ENCODE peak calls at places on chromosomes 1 and 21, in five cellular contexts. V is left lung; E is lower lobe of right lung; H is CD8-positive, alpha-beta memory T cell; P is body of pancreas. W is an unnamed sample.

GRCh38 chr1:158362941-158363340 is 9.2 kb downstream of the CD1E start:
- DNase-seq in V (no peak), E (no peak), H (no peak), P (no peak), W (no peak)

GRCh38 chr1:24830680-24831272 is 85.5 kb downstream of the CLIC4 start:
- DNase-seq in V (no peak), E (no peak), H (no peak), P (no peak), W (no peak)

GRCh38 chr1:44571712-44572571 is 102.3 kb downstream of the TMEM53 start:
- DNase-seq in V (no peak), E (no peak), H (no peak), P (peak; percentile 30), W (no peak)

GRCh38 chr1:53945183-53945432 is 391 bp downstream of the IFT25 start:
- DNase-seq in V (no peak), E (no peak), H (no peak), P (no peak), W (no peak)

GRCh38 chr21:41932576-41933258 is 21.1 kb downstream of the C2CD2 start:
- DNase-seq in V (no peak), E (peak; percentile 54), H (no peak), P (no peak), W (no peak)

GRCh38 chr1:101428562-101428961 is 191.7 kb downstream of the S1PR1 start:
- DNase-seq in V (no peak), E (no peak), H (no peak), P (no peak), W (no peak)

GRCh38 chr1:32431736-32432400 is 33.0 kb upstream of the ZBTB8B start:
- DNase-seq in V (no peak), E (no peak), H (no peak), P (no peak), W (no peak)

GRCh38 chr1:214303538-214303937 is 22.6 kb downstream of the SMYD2 start:
- DNase-seq in V (no peak), E (no peak), H (no peak), P (no peak), W (no peak)

GRCh38 chr1:113392541-113392940 is 2.2 kb downstream of the MAGI3 start:
- DNase-seq in V (no peak), E (no peak), H (no peak), P (no peak), W (no peak)

GRCh38 chr1:209564904-209565303 is 18.6 kb upstream of the CAMK1G start:
- DNase-seq in V (no peak), E (no peak), H (no peak), P (no peak), W (no peak)

GRCh38 chr1:54284781-54285563 is 85.0 kb downstream of the MRPL37 start:
- DNase-seq in V (no peak), E (no peak), H (no peak), P (no peak), W (no peak)

GRCh38 chr1:104636581-104636980 is 886.9 kb downstream of the AMY1C start:
- DNase-seq in V (no peak), E (no peak), H (no peak), P (no peak), W (no peak)

GRCh38 chr1:11198851-11199628 is 9.9 kb downstream of the ANGPTL7 start:
- DNase-seq in V (no peak), E (no peak), H (no peak), P (no peak), W (no peak)

GRCh38 chr1:224669400-224669799 is 53.3 kb downstream of the CNIH3 start:
- DNase-seq in V (no peak), E (no peak), H (no peak), P (no peak), W (no peak)

GRCh38 chr1:113191579-113192076 is 118.6 kb downstream of the LRIG2 start:
- DNase-seq in V (no peak), E (no peak), H (no peak), P (no peak), W (peak; percentile 38)

DNA sequence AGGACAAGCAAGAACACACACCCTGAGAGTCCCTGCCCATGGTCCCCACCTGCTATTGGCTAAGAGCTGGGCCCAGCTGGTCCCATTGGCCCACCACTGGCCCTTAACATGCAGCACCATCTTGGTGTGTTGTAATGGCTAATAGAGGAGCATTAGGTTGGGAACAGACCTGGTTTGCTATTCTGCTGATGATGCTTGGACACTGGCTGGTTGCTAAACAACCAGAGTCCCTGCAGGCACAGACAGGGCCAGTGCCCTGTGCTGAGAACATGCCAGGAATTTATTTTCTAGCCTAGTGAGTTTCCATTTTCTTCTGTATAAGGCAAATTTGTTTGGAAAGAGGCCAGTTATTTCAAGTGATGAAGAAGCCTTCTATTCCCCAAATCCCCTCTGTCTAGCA is 43.0 kb upstream of the TDRD10 start:
- DNase-seq in V (no peak), E (no peak), H (no peak), P (no peak), W (no peak)
- H3K27ac ChIP-seq in V (no peak overlapping the region), E (no peak overlapping the region), H (no peak overlapping the region), P (no peak overlapping the region), W (no peak overlapping the region)

DNA sequence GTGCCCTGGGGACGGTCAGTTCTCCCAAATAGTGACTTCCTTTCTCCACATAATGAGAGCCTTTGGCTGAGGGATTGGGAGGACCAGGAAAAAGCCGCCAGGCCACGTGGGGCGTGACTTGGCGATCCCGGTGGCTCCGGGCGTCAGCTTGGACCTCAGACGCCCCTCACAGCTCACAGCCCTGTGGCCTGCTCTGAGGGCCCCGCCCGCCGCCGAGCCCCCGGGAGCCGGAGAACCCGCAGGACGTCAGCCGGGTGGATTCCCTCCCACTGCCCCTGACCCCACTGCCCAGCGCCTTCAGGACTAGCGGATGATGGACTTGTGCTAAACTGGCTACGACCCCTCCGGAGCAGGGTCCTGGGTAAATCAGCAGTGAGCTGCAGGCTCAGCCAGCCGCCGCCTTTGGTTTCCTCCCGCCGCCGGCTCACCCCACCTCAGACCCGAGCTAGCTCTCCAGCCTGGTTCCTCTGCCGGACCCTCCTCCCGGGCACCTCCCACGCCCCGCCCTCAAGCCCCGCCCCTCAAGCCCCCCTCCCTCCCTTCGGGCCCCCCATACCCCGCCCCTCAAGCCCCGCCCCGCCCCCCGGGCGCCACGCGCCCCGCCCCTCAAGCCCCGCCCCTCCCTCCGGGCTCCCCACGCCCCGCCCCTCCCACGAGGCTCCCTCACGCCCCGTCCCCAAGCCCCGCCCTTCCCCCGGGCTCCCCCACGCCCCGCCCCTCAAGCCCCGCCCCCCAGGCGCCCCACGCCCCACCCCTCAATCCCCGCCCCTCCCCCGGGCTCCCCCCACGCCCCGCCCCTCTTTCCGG is 10.0 kb upstream of the FAAP20 start:
- DNase-seq in V (peak; percentile 93), E (peak; percentile 88), H (no peak), P (peak; percentile 60), W (no peak)
- H3K27ac ChIP-seq in V (peak overlapping the region; percentile 84), E (peak overlapping the region; percentile 81), H (peak overlapping the region; percentile 59), P (peak overlapping the region; percentile 71), W (peak overlapping the region; percentile 70)

GRCh38 chr1:183877321-183877720 is 72.4 kb downstream of the RGL1 start:
- DNase-seq in V (no peak), E (peak; percentile 62), H (no peak), P (peak; percentile 51), W (no peak)
- H3K27ac ChIP-seq in V (peak overlapping the region; percentile 72), E (peak overlapping the region; percentile 73), H (no peak overlapping the region), P (peak overlapping the region; percentile 39), W (peak overlapping the region; percentile 89)

GRCh38 chr21:33031152-33031551 is 5.4 kb downstream of the OLIG2 start:
- DNase-seq in V (no peak), E (no peak), H (no peak), P (no peak), W (no peak)
- H3K27ac ChIP-seq in V (no peak overlapping the region), E (no peak overlapping the region), H (no peak overlapping the region), P (no peak overlapping the region), W (peak overlapping the region; percentile 52)

GRCh38 chr1:245953876-245954660 is 553.0 kb downstream of the SMYD3 start:
- DNase-seq in V (no peak), E (no peak), H (no peak), P (no peak), W (no peak)

GRCh38 chr1:245948786-245949185 is 558.3 kb downstream of the SMYD3 start:
- DNase-seq in V (peak; percentile 67), E (no peak), H (no peak), P (no peak), W (no peak)

GRCh38 chr1:245957446-245957845 is 549.6 kb downstream of the SMYD3 start:
- DNase-seq in V (no peak), E (no peak), H (no peak), P (no peak), W (no peak)

GRCh38 chr1:245956225-245956624 is 550.9 kb downstream of the SMYD3 start:
- DNase-seq in V (no peak), E (no peak), H (peak; percentile 61), P (no peak), W (no peak)

DNA sequence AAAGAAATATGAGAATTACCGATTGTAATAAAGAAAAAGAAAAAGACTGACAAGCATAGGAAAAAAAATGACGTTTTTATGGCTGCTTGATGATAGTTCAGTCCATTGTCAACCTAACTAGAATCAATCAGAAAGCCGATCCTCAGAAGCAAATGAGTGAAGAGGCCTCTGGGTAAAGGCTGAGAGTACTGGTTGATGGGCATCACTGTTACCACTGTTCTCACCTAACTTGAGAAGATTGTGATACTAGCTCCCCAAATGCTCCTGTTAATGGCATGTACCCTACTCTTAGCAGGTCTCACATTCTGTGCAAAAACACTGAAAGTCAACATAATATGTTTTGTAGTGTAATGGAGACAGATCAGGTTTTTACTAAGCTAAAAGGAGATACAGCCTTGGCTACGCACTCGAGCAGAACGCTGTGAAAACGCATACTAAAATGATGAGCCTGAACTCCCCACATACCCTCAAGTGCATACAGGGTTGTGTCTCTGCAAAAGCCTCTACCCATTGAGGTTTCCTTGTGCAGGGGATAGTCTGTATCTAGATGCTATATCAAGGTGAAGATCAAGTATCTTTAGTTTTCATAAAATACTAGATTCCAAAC is 554.6 kb downstream of the SMYD3 start:
- DNase-seq in V (no peak), E (no peak), H (no peak), P (no peak), W (no peak)
- H3K27ac ChIP-seq in V (no peak overlapping the region), E (no peak overlapping the region), H (peak overlapping the region; percentile 76), P (no peak overlapping the region), W (no peak overlapping the region)

GRCh38 chr1:204878835-204879234 is 8.2 kb downstream of the NFASC start:
- DNase-seq in V (no peak), E (no peak), H (no peak), P (no peak), W (no peak)
- H3K27ac ChIP-seq in V (no peak overlapping the region), E (no peak overlapping the region), H (no peak overlapping the region), P (no peak overlapping the region), W (no peak overlapping the region)

GRCh38 chr1:30196457-30196856 is 526.9 kb downstream of the MATN1 start:
- DNase-seq in V (no peak), E (no peak), H (no peak), P (no peak), W (no peak)
- H3K27ac ChIP-seq in V (no peak overlapping the region), E (no peak overlapping the region), H (no peak overlapping the region), P (no peak overlapping the region), W (no peak overlapping the region)

W was measured in caudate nucleus.